ENCODE peak calls at places on chromosomes 1 and 21, in four cellular contexts. F, W, L and H are unnamed samples.
A peak's percentile ranks its signal among the peaks of the same experiment; 100 is the strongest.

GRCh38 chr1:65691962-65692361 is 100.7 kb upstream of the PDE4B start:
- DNase-seq in F (no peak), W (no peak), L (no peak), H (no peak)

GRCh38 chr1:231093158-231093922 is 53.3 kb upstream of the FAM89A start:
- DNase-seq in L (no peak), F (no peak), W (no peak), H (no peak)

GRCh38 chr21:42680429-42680828 is 27.0 kb downstream of the PDE9A start:
- DNase-seq in L (no peak), F (no peak), W (no peak), H (no peak)

GRCh38 chr1:95171270-95172245 is 54.4 kb downstream of the TLCD4 start:
- DNase-seq in F (no peak), W (no peak), L (no peak), H (no peak)

GRCh38 chr1:198763298-198763714 is 124.5 kb downstream of the PTPRC start:
- DNase-seq in F (no peak), W (no peak), L (no peak), H (no peak)

GRCh38 chr21:44820851-44821250 is 3.0 kb upstream of the SUMO3 start:
- DNase-seq in W (no peak), L (no peak), F (no peak), H (no peak)

GRCh38 chr1:110050602-110051261 is 16.3 kb downstream of the STRIP1 start:
- DNase-seq in W (no peak), L (no peak), F (no peak), H (no peak)

GRCh38 chr1:39103321-39104157 is 77.4 kb downstream of the NDUFS5 start:
- DNase-seq in F (no peak), L (no peak), W (no peak), H (no peak)

GRCh38 chr1:210541680-210542358 is 213.1 kb downstream of the HHAT start:
- DNase-seq in W (no peak), L (no peak), F (no peak), H (no peak)

GRCh38 chr1:27361044-27361402 is 5.7 kb downstream of the MAP3K6 start:
- DNase-seq in L (no peak), W (no peak), F (no peak), H (no peak)

GRCh38 chr1:71068325-71069240 is 12.3 kb downstream of the ZRANB2 start:
- DNase-seq in W (no peak), F (no peak), L (no peak), H (no peak)

GRCh38 chr1:59290173-59290954 is 6.5 kb upstream of the FGGY start:
- DNase-seq in W (peak; percentile 13), F (peak; percentile 47), L (no peak), H (peak; percentile 56)

GRCh38 chr1:85111709-85112108 is 63.4 kb upstream of the MCOLN3 start:
- DNase-seq in W (no peak), F (no peak), L (no peak), H (no peak)

GRCh38 chr1:242467556-242468145 is 56.8 kb downstream of the PLD5 start:
- DNase-seq in W (peak; percentile 57), L (no peak), F (peak; percentile 42), H (peak; percentile 29)
- TF ChIP-seq RFX5 in W (no peak), L (no peak), F (no peak), H (no peak)

DNA sequence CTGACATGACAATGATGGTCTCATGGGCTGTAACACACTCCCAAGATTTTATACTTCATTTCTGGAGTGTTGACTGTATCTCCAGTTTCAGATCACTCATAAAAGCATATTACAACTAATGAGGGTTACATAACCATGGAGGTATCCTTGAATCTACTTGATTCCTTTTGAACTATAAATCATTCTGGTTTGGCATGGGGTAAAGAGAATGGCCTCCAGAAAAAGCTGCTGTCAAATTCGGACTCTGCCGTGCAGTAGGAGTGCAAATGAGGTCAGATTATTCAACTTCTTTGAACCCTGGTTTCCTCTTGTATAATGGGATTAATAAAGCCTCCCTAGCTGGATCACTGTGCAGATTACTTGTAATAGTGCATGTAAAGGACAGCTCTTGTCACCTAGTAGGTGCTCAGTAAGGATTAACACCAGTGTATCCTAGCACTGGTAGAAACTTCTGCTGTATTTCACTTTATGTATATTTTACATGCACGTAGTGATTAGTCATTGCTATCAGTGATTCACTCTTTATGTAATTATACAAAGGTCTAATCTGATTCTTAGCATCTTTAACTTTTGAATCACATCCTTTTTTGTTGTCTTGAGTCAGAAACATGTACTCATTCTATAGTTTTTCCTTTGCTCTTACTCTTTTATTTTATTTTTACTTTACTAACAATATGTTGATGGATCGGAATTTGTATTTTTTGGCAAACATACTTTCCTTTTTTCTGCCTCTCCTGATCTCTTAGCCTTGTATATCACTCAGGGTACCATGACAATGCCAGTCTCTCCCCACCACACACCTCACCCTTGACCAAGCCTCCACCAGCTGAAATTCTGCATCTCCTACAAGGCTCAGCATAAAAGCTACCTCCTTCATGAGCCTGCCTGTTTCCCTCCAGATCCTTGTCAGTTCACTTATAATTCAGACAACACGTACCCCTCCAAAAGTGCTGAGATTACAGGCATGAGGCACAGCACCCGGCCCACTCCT is 3.2 kb downstream of the LRRC8C start:
- DNase-seq in W (no peak), F (no peak), L (no peak), H (no peak)
- TF ChIP-seq MYC in W (no peak), F (no peak), L (no peak), H (no peak)

DNA sequence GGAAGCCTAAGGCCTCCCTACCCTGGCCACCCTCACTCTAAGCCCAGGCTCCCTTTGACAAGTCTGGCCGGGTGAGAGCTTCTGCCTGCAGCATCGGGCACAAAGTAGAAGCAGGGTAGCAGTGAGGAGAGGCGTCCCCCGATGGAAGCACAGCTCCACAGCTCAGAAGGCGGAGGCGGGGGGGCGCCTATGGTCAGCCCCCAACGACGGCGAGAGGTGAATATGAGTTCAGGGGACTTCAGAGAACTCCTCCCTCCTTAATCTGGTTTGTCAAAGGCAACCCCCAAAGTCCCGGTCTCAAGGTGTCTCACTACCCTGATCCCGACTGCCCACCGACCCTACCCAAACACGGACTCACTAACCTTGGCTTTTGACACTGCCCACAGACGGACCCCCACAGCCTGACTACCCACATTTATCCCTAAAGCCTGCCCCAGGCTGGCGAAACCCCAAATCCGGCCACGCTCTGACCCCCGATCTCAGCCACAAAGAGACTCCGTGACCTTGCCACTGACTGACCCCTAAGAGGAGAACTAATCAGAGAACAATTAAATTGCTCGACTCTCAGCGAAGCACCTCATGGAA is 5.3 kb downstream of the ID3 start:
- DNase-seq in W (no peak), L (no peak), F (no peak), H (no peak)
- TF ChIP-seq SMC3 in W (no peak), L (no peak), F (no peak), H (no peak)

GRCh38 chr1:200668514-200669313 is 993 bp downstream of the DDX59 start:
- DNase-seq in F (no peak), W (no peak), L (no peak), H (no peak)

GRCh38 chr1:200673952-200674823 is 4.5 kb upstream of the DDX59 start:
- DNase-seq in W (no peak), L (no peak), F (no peak), H (no peak)

GRCh38 chr1:200669314-200670214 is at the start of gene DDX59:
- DNase-seq in F (peak; percentile 98), L (peak; percentile 80), W (peak; percentile 95), H (peak; percentile 94)

GRCh38 chr1:200671235-200671786 is 1.6 kb upstream of the DDX59 start:
- DNase-seq in W (no peak), F (peak; percentile 51), L (no peak), H (no peak)

DNA sequence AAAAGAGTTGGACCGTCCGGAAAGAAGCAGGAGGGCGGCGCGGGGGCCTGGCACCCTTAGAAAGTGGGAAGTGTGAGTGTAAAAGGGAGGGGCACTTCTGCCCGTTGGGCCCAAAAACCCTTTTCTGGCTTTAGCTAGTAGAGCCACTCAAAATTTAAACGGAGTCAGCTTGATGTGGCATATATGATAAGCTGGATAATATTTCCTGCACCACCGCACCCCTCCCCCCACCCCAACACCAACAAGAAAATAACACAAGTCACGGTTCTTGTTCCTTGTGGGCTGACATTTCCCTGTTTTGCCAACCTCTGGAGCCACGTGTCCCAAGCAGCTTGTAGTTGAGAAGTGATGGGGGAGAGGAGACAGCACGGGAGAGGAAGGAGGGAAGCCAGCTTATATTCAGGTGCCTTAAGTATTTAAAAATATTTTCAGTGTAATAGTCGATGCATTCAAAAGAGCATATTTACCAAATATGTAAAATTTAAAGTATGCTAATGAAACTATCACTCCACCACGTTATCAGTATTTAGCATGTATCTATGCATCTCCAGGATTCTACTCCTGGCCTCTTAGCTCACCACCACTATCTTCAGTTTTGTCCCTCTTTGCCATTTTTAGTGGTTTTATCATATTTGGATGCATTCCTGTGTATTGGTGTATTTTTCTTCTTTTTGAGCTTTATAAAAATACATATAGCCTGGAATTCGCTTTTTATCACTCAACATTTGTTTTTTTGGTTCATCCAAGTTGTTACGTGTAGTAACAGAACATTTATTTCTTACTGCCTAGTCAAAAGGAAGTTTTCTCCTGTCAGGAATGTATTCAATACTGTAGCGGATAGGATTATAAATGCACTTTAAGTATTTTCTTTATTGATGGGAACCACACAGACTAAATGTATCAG is 760 bp upstream of the DDX59 start:
- DNase-seq in F (peak; percentile 74), L (no peak), W (peak; percentile 67), H (peak; percentile 24)
- TF ChIP-seq RFX5 in F (no peak), L (no peak), W (no peak), H (no peak)